ENCODE peak calls at places on chromosome 7, in six cellular contexts. G, M, V, E, P and W are unnamed samples.

GRCh38 chr7:112594397-112594796 is 113.6 kb downstream of the LSMEM1 start:
- DNase-seq in V (no peak), M (no peak), P (no peak), E (no peak), G (peak), W (peak)

GRCh38 chr7:81234896-81235295 is 316.0 kb upstream of the SEMA3C start:
- DNase-seq in M (no peak), G (peak), E (no peak), V (no peak), P (no peak), W (peak)

GRCh38 chr7:44172803-44173424 is 16.3 kb downstream of the GCK start:
- DNase-seq in G (no peak), V (no peak), E (no peak), M (no peak), P (no peak), W (no peak)

GRCh38 chr7:1040790-1041189 is 3.6 kb upstream of the GPR146 start:
- DNase-seq in V (no peak), P (no peak), M (no peak), E (no peak), G (peak), W (peak)

GRCh38 chr7:107138696-107139420 is 29.9 kb upstream of the HBP1 start:
- DNase-seq in G (peak), P (no peak), M (no peak), V (no peak), E (no peak), W (no peak)

GRCh38 chr7:4145576-4145975 is 536.5 kb upstream of the FOXK1 start:
- DNase-seq in G (no peak), M (no peak), P (no peak), E (no peak), V (no peak), W (no peak)

GRCh38 chr7:2860627-2861133 is 16.6 kb upstream of the GNA12 start:
- DNase-seq in M (no peak), P (no peak), V (no peak), G (peak), E (no peak), W (no peak)

GRCh38 chr7:52961084-52961483 is 74.3 kb upstream of the POM121L12 start:
- DNase-seq in M (no peak), V (no peak), E (no peak), G (no peak), P (no peak), W (no peak)

GRCh38 chr7:55964261-55964801 is at the start of gene NIPSNAP2:
- DNase-seq in E (peak), V (no peak), P (peak), G (peak), M (peak), W (peak)

GRCh38 chr7:18521945-18522566 is 26.5 kb downstream of the HDAC9 start:
- DNase-seq in E (no peak), V (no peak), M (no peak), P (no peak), G (no peak), W (no peak)

GRCh38 chr7:43790006-43790405 is 31.5 kb downstream of the BLVRA start:
- DNase-seq in V (no peak), G (no peak), E (no peak), P (no peak), M (no peak), W (no peak)

GRCh38 chr7:155291045-155291530 is 6.6 kb upstream of the INSIG1 start:
- DNase-seq in V (no peak), G (peak), E (no peak), P (peak), M (peak), W (peak)

GRCh38 chr7:6057316-6058128 is 26.3 kb downstream of the ANKRD61 start:
- DNase-seq in G (no peak), P (no peak), M (no peak), E (no peak), V (no peak), W (no peak)

GRCh38 chr7:85405016-85405415 is 218.2 kb upstream of the SEMA3D start:
- DNase-seq in V (peak), G (no peak), P (no peak), M (no peak), E (no peak), W (peak)

GRCh38 chr7:70093496-70093895 is 495.2 kb downstream of the AUTS2 start:
- DNase-seq in P (no peak), E (no peak), G (peak), V (no peak), M (no peak), W (no peak)

GRCh38 chr7:40133561-40134427 is 628 bp downstream of the MPLKIP start:
- DNase-seq in V (peak), M (peak), E (peak), P (no peak), G (peak), W (peak)

GRCh38 chr7:48183370-48183743 is 12.1 kb downstream of the ABCA13 start:
- DNase-seq in P (no peak), M (no peak), V (peak), E (no peak), G (no peak), W (peak)

GRCh38 chr7:105352018-105352612 is 36.6 kb downstream of the SRPK2 start:
- DNase-seq in V (peak), G (peak), E (peak), P (no peak), M (no peak), W (peak)

GRCh38 chr7:15571303-15571878 is 9.6 kb upstream of the AGMO start:
- DNase-seq in P (no peak), G (peak), M (no peak), V (no peak), E (no peak), W (peak)

GRCh38 chr7:138768251-138768650 is 29.5 kb upstream of the TMEM213 start:
- DNase-seq in V (no peak), G (no peak), E (no peak), M (no peak), P (no peak), W (no peak)

GRCh38 chr7:25913574-25914224 is 238.3 kb upstream of the NFE2L3 start:
- DNase-seq in G (no peak), E (no peak), P (no peak), M (no peak), V (no peak), W (no peak)

GRCh38 chr7:124369310-124369709 is 336.4 kb upstream of the TMEM229A start:
- DNase-seq in M (no peak), G (no peak), P (no peak), V (no peak), E (no peak), W (no peak)

GRCh38 chr7:24894670-24895221 is 85.2 kb downstream of the OSBPL3 start:
- DNase-seq in M (no peak), P (no peak), E (no peak), G (no peak), V (no peak), W (no peak)

GRCh38 chr7:58087536-58088190 is 637.7 kb downstream of the ZNF716 start:
- DNase-seq in V (no peak), G (no peak), P (no peak), E (no peak), M (no peak), W (no peak)

GRCh38 chr7:96931891-96932290 is 73.5 kb upstream of the DLX6 start:
- DNase-seq in M (no peak), V (no peak), P (no peak), E (no peak), G (no peak), W (no peak)

GRCh38 chr7:70417061-70417655 is 714.8 kb upstream of the GALNT17 start:
- DNase-seq in P (no peak), G (no peak), V (no peak), M (no peak), E (no peak), W (no peak)

GRCh38 chr7:152341039-152341913 is 94.5 kb downstream of the KMT2C start:
- DNase-seq in V (no peak), M (peak), P (no peak), G (peak), E (no peak), W (peak)

GRCh38 chr7:80135306-80136104 is 874 bp downstream of the GNAI1 start:
- DNase-seq in G (peak), V (no peak), M (peak), E (peak), P (peak), W (peak)

GRCh38 chr7:42790196-42790595 is 121.7 kb downstream of the C7orf25 start:
- DNase-seq in G (peak), P (no peak), E (no peak), M (no peak), V (no peak), W (peak)

GRCh38 chr7:36202347-36202896 is 49.4 kb downstream of the EEPD1 start:
- DNase-seq in M (no peak), P (no peak), G (no peak), E (no peak), V (no peak), W (no peak)

GRCh38 chr7:85185355-85186082 is 1.3 kb downstream of the SEMA3D start:
- DNase-seq in P (no peak), M (peak), G (peak), V (peak), E (no peak), W (peak)

GRCh38 chr7:29955799-29956476 is 33.7 kb downstream of the SCRN1 start:
- DNase-seq in M (no peak), E (no peak), V (no peak), P (no peak), G (no peak), W (no peak)

GRCh38 chr7:34837316-34837715 is 179.3 kb downstream of the NPSR1 start:
- DNase-seq in M (no peak), E (no peak), V (no peak), P (no peak), G (no peak), W (no peak)

GRCh38 chr7:129095258-129095657 is 40.3 kb upstream of the TNPO3 start:
- DNase-seq in M (no peak), V (no peak), P (no peak), G (no peak), E (peak), W (no peak)

GRCh38 chr7:101869901-101870290 is 52.5 kb downstream of the CUX1 start:
- DNase-seq in G (no peak), M (no peak), E (no peak), V (no peak), P (no peak), W (no peak)

GRCh38 chr7:2431260-2431867 is 28.0 kb downstream of the CHST12 start:
- DNase-seq in P (no peak), M (peak), V (no peak), G (no peak), E (peak), W (no peak)